ENCODE peak calls at places on chromosomes 16 and 17, in six cellular contexts. K, N, Y, M, B and R are unnamed samples.

GRCh38 chr17:56629450-56630187 is 36.1 kb downstream of the NOG start:
- DNase-seq in Y (peak; percentile 1), K (peak; percentile 27), N (no peak), B (peak; percentile 17), M (no peak), R (no peak)

GRCh38 chr17:21252875-21253645 is at the start of gene NATD1:
- DNase-seq in K (peak; percentile 71), N (peak; percentile 95), Y (peak; percentile 47), B (peak; percentile 80), M (peak; percentile 90), R (no peak)

GRCh38 chr17:70119961-70120360 is 44.9 kb downstream of the KCNJ16 start:
- DNase-seq in Y (no peak), N (no peak), M (no peak), K (no peak), B (peak; percentile 11), R (no peak)

GRCh38 chr16:24844101-24845030 is 1.4 kb upstream of the SLC5A11 start:
- DNase-seq in M (no peak), N (no peak), K (no peak), B (no peak), Y (no peak), R (no peak)

GRCh38 chr17:32314636-32315035 is 27.3 kb downstream of the C17orf75 start:
- DNase-seq in M (no peak), Y (no peak), N (no peak), K (no peak), B (no peak), R (no peak)

GRCh38 chr17:63634816-63635215 is 12.6 kb downstream of the MAP3K3 start:
- DNase-seq in B (no peak), N (no peak), M (no peak), K (no peak), Y (no peak), R (no peak)

GRCh38 chr17:17391575-17392370 is 85.0 kb upstream of the MED9 start:
- DNase-seq in K (no peak), B (peak; percentile 72), Y (no peak), N (no peak), M (no peak), R (no peak)

GRCh38 chr17:62611767-62612166 is 15.7 kb upstream of the MRC2 start:
- DNase-seq in B (peak; percentile 21), N (no peak), M (no peak), Y (no peak), K (no peak), R (no peak)

GRCh38 chr17:81129289-81129688 is 36.0 kb upstream of the PVALEF start:
- DNase-seq in B (no peak), M (no peak), N (no peak), Y (no peak), K (no peak), R (no peak)

GRCh38 chr17:56867948-56868376 is 34.0 kb downstream of the DGKE start:
- DNase-seq in M (no peak), N (no peak), B (no peak), K (no peak), Y (no peak), R (no peak)

GRCh38 chr16:83717308-83717707 is 90.5 kb upstream of the HSBP1 start:
- DNase-seq in M (no peak), B (no peak), Y (no peak), N (no peak), K (no peak), R (no peak)

GRCh38 chr16:20879175-20880053 is 20.7 kb downstream of the DCUN1D3 start:
- DNase-seq in M (no peak), B (no peak), Y (no peak), K (no peak), N (no peak), R (no peak)

GRCh38 chr16:84040823-84041391 is 1.7 kb downstream of the SLC38A8 start:
- DNase-seq in K (no peak), M (peak; percentile 17), N (peak; percentile 31), Y (no peak), B (no peak), R (no peak)

GRCh38 chr16:67179421-67180080 is 4.2 kb downstream of the MATCAP1 start:
- DNase-seq in K (no peak), B (peak; percentile 25), M (no peak), Y (no peak), N (no peak), R (no peak)

GRCh38 chr16:13873835-13874438 is 46.0 kb upstream of the ERCC4 start:
- DNase-seq in K (peak; percentile 44), Y (no peak), N (no peak), M (no peak), B (peak; percentile 57), R (no peak)

GRCh38 chr17:75487351-75488070 is 27.8 kb downstream of the CASKIN2 start:
- DNase-seq in M (no peak), N (peak; percentile 70), K (no peak), Y (no peak), B (peak; percentile 90), R (peak; percentile 75)

GRCh38 chr17:44400226-44400847 is 10.9 kb upstream of the ITGA2B start:
- DNase-seq in N (no peak), B (peak; percentile 41), M (no peak), Y (no peak), K (no peak), R (no peak)

GRCh38 chr16:88497561-88498420 is 44.7 kb downstream of the ZFPM1 start:
- DNase-seq in Y (no peak), B (no peak), M (no peak), N (no peak), K (no peak), R (no peak)

GRCh38 chr17:81561494-81561885 is 9.3 kb upstream of the FAAP100 start:
- DNase-seq in K (no peak), M (no peak), Y (no peak), N (no peak), B (no peak), R (no peak)

GRCh38 chr17:32943647-32944191 is 15.8 kb downstream of the TMEM98 start:
- DNase-seq in K (no peak), M (no peak), B (no peak), N (no peak), Y (no peak), R (no peak)

GRCh38 chr17:65037157-65037556 is 19.4 kb downstream of the GNA13 start:
- DNase-seq in Y (no peak), K (no peak), M (no peak), N (no peak), B (no peak), R (no peak)

GRCh38 chr16:1990336-1991134 is 765 bp downstream of the SYNGR3 start:
- DNase-seq in K (no peak), M (peak; percentile 85), N (no peak), Y (no peak), B (no peak), R (no peak)